ENCODE peak calls at places on chromosomes 7 and 10, in ten cellular contexts. One of them, this sample, is unnamed.

GRCh38 chr7:25596443-25596842 is 368.2 kb upstream of the NPVF start:
- DNase-seq in breast epithelium: no peak
- DNase-seq in upper lobe of left lung: no peak
- DNase-seq in HL-60: no peak
- DNase-seq in transverse colon: peak
- DNase-seq in GM12892: no peak
- DNase-seq in spleen: no peak
- DNase-seq in Panc1: no peak
- DNase-seq in HCT116: no peak
- DNase-seq in GM23338: no peak
- DNase-seq in this sample: no peak

GRCh38 chr10:45439873-45440272 is 65.9 kb downstream of the ALOX5 start:
- DNase-seq in upper lobe of left lung: no peak
- DNase-seq in breast epithelium: no peak
- DNase-seq in GM23338: no peak
- DNase-seq in HL-60: no peak
- DNase-seq in spleen: no peak
- DNase-seq in Panc1: no peak
- DNase-seq in transverse colon: no peak
- DNase-seq in HCT116: no peak
- DNase-seq in GM12892: no peak
- DNase-seq in this sample: no peak

GRCh38 chr10:132539894-132540293 is 2.3 kb downstream of the INPP5A start:
- DNase-seq in upper lobe of left lung: no peak
- DNase-seq in breast epithelium: no peak
- DNase-seq in Panc1: no peak
- DNase-seq in transverse colon: no peak
- DNase-seq in spleen: no peak
- DNase-seq in GM12892: no peak
- DNase-seq in GM23338: no peak
- DNase-seq in HL-60: no peak
- DNase-seq in HCT116: no peak
- DNase-seq in this sample: no peak

GRCh38 chr10:3825244-3825643 is 40.2 kb upstream of the KLF6 start:
- DNase-seq in breast epithelium: no peak
- DNase-seq in Panc1: no peak
- DNase-seq in HL-60: no peak
- DNase-seq in spleen: no peak
- DNase-seq in GM12892: no peak
- DNase-seq in transverse colon: peak
- DNase-seq in GM23338: no peak
- DNase-seq in upper lobe of left lung: no peak
- DNase-seq in HCT116: no peak
- DNase-seq in this sample: no peak

GRCh38 chr10:129440722-129441316 is 26.2 kb upstream of the MGMT start:
- DNase-seq in GM23338: no peak
- DNase-seq in HCT116: no peak
- DNase-seq in breast epithelium: no peak
- DNase-seq in upper lobe of left lung: no peak
- DNase-seq in Panc1: no peak
- DNase-seq in GM12892: no peak
- DNase-seq in spleen: no peak
- DNase-seq in HL-60: no peak
- DNase-seq in transverse colon: no peak
- DNase-seq in this sample: no peak

GRCh38 chr10:13767721-13768178 is 181.0 kb downstream of the PRPF18 start:
- DNase-seq in breast epithelium: no peak
- DNase-seq in HCT116: no peak
- DNase-seq in GM12892: no peak
- DNase-seq in HL-60: no peak
- DNase-seq in upper lobe of left lung: no peak
- DNase-seq in transverse colon: no peak
- DNase-seq in Panc1: no peak
- DNase-seq in spleen: no peak
- DNase-seq in GM23338: no peak
- DNase-seq in this sample: no peak

GRCh38 chr7:47542051-47542450 is 39.9 kb downstream of the TNS3 start:
- DNase-seq in GM23338: no peak
- DNase-seq in breast epithelium: no peak
- DNase-seq in HCT116: no peak
- DNase-seq in Panc1: no peak
- DNase-seq in HL-60: no peak
- DNase-seq in transverse colon: no peak
- DNase-seq in spleen: no peak
- DNase-seq in upper lobe of left lung: no peak
- DNase-seq in GM12892: no peak
- DNase-seq in this sample: no peak

GRCh38 chr7:31003721-31004120 is 40.0 kb downstream of the GHRHR start:
- DNase-seq in transverse colon: no peak
- DNase-seq in GM23338: no peak
- DNase-seq in GM12892: no peak
- DNase-seq in Panc1: no peak
- DNase-seq in HL-60: no peak
- DNase-seq in spleen: peak
- DNase-seq in breast epithelium: no peak
- DNase-seq in upper lobe of left lung: no peak
- DNase-seq in HCT116: no peak
- DNase-seq in this sample: no peak

GRCh38 chr7:55775051-55775420 is 87.5 kb downstream of the SEPTIN14 start:
- DNase-seq in GM12892: no peak
- DNase-seq in GM23338: peak
- DNase-seq in transverse colon: no peak
- DNase-seq in HCT116: no peak
- DNase-seq in Panc1: no peak
- DNase-seq in upper lobe of left lung: no peak
- DNase-seq in breast epithelium: no peak
- DNase-seq in spleen: no peak
- DNase-seq in HL-60: no peak
- DNase-seq in this sample: no peak

GRCh38 chr7:55770778-55771177 is 91.8 kb downstream of the SEPTIN14 start:
- DNase-seq in HCT116: no peak
- DNase-seq in GM12892: no peak
- DNase-seq in upper lobe of left lung: no peak
- DNase-seq in HL-60: no peak
- DNase-seq in Panc1: no peak
- DNase-seq in transverse colon: no peak
- DNase-seq in spleen: no peak
- DNase-seq in breast epithelium: no peak
- DNase-seq in GM23338: no peak
- DNase-seq in this sample: peak

GRCh38 chr7:55776196-55776595 is 86.4 kb downstream of the SEPTIN14 start:
- DNase-seq in GM12892: no peak
- DNase-seq in HL-60: no peak
- DNase-seq in breast epithelium: no peak
- DNase-seq in HCT116: no peak
- DNase-seq in transverse colon: no peak
- DNase-seq in Panc1: no peak
- DNase-seq in upper lobe of left lung: peak
- DNase-seq in GM23338: no peak
- DNase-seq in spleen: no peak
- DNase-seq in this sample: no peak

GRCh38 chr7:55778631-55779030 is 83.9 kb downstream of the SEPTIN14 start:
- DNase-seq in Panc1: no peak
- DNase-seq in GM12892: no peak
- DNase-seq in HL-60: no peak
- DNase-seq in HCT116: peak
- DNase-seq in upper lobe of left lung: no peak
- DNase-seq in GM23338: peak
- DNase-seq in breast epithelium: no peak
- DNase-seq in spleen: no peak
- DNase-seq in transverse colon: no peak
- DNase-seq in this sample: no peak

GRCh38 chr7:55774327-55775050 is 88.1 kb downstream of the SEPTIN14 start:
- DNase-seq in spleen: no peak
- DNase-seq in Panc1: no peak
- DNase-seq in GM12892: no peak
- DNase-seq in transverse colon: no peak
- DNase-seq in GM23338: peak
- DNase-seq in upper lobe of left lung: no peak
- DNase-seq in breast epithelium: no peak
- DNase-seq in HCT116: no peak
- DNase-seq in HL-60: no peak
- DNase-seq in this sample: no peak
- TF ChIP-seq POLR2AphosphoS5 in spleen: no peak
- TF ChIP-seq POLR2AphosphoS5 in Panc1: no peak
- TF ChIP-seq POLR2AphosphoS5 in GM12892: no peak
- TF ChIP-seq POLR2AphosphoS5 in transverse colon: no peak
- TF ChIP-seq POLR2AphosphoS5 in GM23338: no peak
- TF ChIP-seq POLR2AphosphoS5 in upper lobe of left lung: no peak
- TF ChIP-seq POLR2AphosphoS5 in breast epithelium: no peak
- TF ChIP-seq POLR2AphosphoS5 in HCT116: no peak
- TF ChIP-seq POLR2AphosphoS5 in HL-60: no peak
- TF ChIP-seq POLR2AphosphoS5 in this sample: no peak

DNA sequence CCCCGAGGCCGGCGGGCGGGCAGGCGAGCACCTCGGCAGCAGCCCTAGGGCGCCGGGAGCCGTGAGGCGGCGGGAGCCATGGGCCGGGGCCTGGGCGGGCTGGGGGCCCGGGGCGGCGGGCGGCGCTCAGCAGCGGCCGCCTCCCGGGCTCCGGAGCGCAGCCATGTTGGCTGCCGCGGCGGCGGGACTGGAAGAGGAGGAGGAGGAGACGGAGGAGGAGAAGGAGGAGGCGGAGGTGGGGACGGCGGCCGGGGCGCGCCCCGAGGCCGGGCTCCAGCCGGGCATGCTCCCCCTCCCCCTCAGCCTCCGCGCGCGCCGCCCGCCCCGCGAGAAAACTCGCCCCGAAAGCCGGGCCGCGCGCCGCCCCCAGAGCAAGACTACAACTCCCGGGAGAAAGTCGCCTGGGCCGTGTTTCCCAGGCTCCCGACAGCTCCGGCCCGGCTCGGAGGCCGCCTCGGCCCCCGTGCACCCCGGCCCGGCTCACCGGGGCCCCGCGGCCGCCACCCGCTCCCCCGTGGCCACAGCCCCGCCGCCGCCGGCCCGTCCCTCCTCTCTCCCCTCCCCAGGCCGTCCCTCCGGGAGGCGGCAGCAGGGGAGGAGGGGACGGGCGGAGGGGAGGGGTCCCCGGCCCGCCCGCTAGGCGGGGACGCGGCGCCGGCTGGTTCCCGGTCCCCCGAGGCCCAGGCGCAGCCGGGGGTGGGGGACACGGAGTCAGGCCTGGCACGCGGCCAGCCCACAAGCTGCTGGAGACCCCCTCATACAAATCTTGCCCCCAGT is at the start of gene DLG5:
- DNase-seq in GM23338: peak
- DNase-seq in GM12892: peak
- DNase-seq in HCT116: no peak
- DNase-seq in HL-60: peak
- DNase-seq in breast epithelium: peak
- DNase-seq in spleen: peak
- DNase-seq in upper lobe of left lung: peak
- DNase-seq in transverse colon: peak
- DNase-seq in Panc1: no peak
- DNase-seq in this sample: peak
- TF ChIP-seq POLR2AphosphoS5 in GM23338: peak
- TF ChIP-seq POLR2AphosphoS5 in GM12892: no peak
- TF ChIP-seq POLR2AphosphoS5 in HCT116: peak
- TF ChIP-seq POLR2AphosphoS5 in HL-60: no peak
- TF ChIP-seq POLR2AphosphoS5 in breast epithelium: no peak
- TF ChIP-seq POLR2AphosphoS5 in spleen: peak
- TF ChIP-seq POLR2AphosphoS5 in upper lobe of left lung: no peak
- TF ChIP-seq POLR2AphosphoS5 in transverse colon: peak
- TF ChIP-seq POLR2AphosphoS5 in Panc1: peak
- TF ChIP-seq POLR2AphosphoS5 in this sample: no peak

GRCh38 chr10:651700-652099 is 37.8 kb downstream of the DIP2C start:
- DNase-seq in transverse colon: no peak
- DNase-seq in HCT116: no peak
- DNase-seq in breast epithelium: no peak
- DNase-seq in HL-60: no peak
- DNase-seq in upper lobe of left lung: no peak
- DNase-seq in GM12892: no peak
- DNase-seq in spleen: no peak
- DNase-seq in Panc1: no peak
- DNase-seq in GM23338: no peak
- DNase-seq in this sample: no peak

GRCh38 chr10:649445-649797 is 40.0 kb downstream of the DIP2C start:
- DNase-seq in GM23338: no peak
- DNase-seq in breast epithelium: no peak
- DNase-seq in upper lobe of left lung: no peak
- DNase-seq in HCT116: no peak
- DNase-seq in Panc1: no peak
- DNase-seq in HL-60: no peak
- DNase-seq in spleen: no peak
- DNase-seq in GM12892: no peak
- DNase-seq in transverse colon: no peak
- DNase-seq in this sample: no peak

GRCh38 chr10:652226-652625 is 37.2 kb downstream of the DIP2C start:
- DNase-seq in GM12892: no peak
- DNase-seq in Panc1: no peak
- DNase-seq in upper lobe of left lung: no peak
- DNase-seq in HL-60: no peak
- DNase-seq in GM23338: no peak
- DNase-seq in spleen: no peak
- DNase-seq in breast epithelium: no peak
- DNase-seq in HCT116: no peak
- DNase-seq in transverse colon: no peak
- DNase-seq in this sample: no peak

GRCh38 chr10:650691-651615 is 38.5 kb downstream of the DIP2C start:
- DNase-seq in transverse colon: no peak
- DNase-seq in spleen: no peak
- DNase-seq in breast epithelium: no peak
- DNase-seq in upper lobe of left lung: no peak
- DNase-seq in GM23338: no peak
- DNase-seq in GM12892: no peak
- DNase-seq in HCT116: no peak
- DNase-seq in Panc1: no peak
- DNase-seq in HL-60: no peak
- DNase-seq in this sample: no peak

GRCh38 chr10:649798-650690 is 39.4 kb downstream of the DIP2C start:
- DNase-seq in breast epithelium: no peak
- DNase-seq in upper lobe of left lung: no peak
- DNase-seq in spleen: no peak
- DNase-seq in HCT116: no peak
- DNase-seq in GM23338: no peak
- DNase-seq in HL-60: no peak
- DNase-seq in GM12892: no peak
- DNase-seq in transverse colon: peak
- DNase-seq in Panc1: no peak
- DNase-seq in this sample: peak
- TF ChIP-seq POLR2AphosphoS5 in breast epithelium: no peak
- TF ChIP-seq POLR2AphosphoS5 in upper lobe of left lung: peak
- TF ChIP-seq POLR2AphosphoS5 in spleen: no peak
- TF ChIP-seq POLR2AphosphoS5 in HCT116: no peak
- TF ChIP-seq POLR2AphosphoS5 in GM23338: no peak
- TF ChIP-seq POLR2AphosphoS5 in HL-60: no peak
- TF ChIP-seq POLR2AphosphoS5 in GM12892: no peak
- TF ChIP-seq POLR2AphosphoS5 in transverse colon: peak
- TF ChIP-seq POLR2AphosphoS5 in Panc1: no peak
- TF ChIP-seq POLR2AphosphoS5 in this sample: peak

DNA sequence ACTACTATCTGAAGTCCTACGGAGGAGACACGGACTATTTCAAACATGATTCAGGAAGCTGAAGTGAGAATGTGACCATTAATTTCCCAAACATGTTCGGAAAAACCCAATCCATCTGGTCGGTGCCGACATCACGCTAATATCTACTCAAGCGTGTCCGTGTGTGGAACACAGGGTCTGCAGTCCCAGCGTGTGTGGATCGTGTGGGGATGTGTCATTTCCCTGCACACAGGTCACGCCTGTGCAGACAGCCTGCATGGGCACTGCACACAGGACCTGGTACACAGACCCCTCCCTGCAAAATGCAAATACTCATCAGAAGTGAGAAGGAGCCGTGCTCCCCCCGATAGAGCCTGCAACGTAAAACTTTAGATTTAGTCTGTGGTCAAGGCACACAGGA is 57.8 kb downstream of the CARD11 start:
- DNase-seq in spleen: no peak
- DNase-seq in breast epithelium: peak
- DNase-seq in HL-60: no peak
- DNase-seq in upper lobe of left lung: no peak
- DNase-seq in HCT116: no peak
- DNase-seq in Panc1: no peak
- DNase-seq in transverse colon: no peak
- DNase-seq in GM23338: no peak
- DNase-seq in GM12892: no peak
- DNase-seq in this sample: no peak
- TF ChIP-seq POLR2AphosphoS5 in spleen: peak
- TF ChIP-seq POLR2AphosphoS5 in breast epithelium: no peak
- TF ChIP-seq POLR2AphosphoS5 in HL-60: no peak
- TF ChIP-seq POLR2AphosphoS5 in upper lobe of left lung: no peak
- TF ChIP-seq POLR2AphosphoS5 in HCT116: no peak
- TF ChIP-seq POLR2AphosphoS5 in Panc1: no peak
- TF ChIP-seq POLR2AphosphoS5 in transverse colon: no peak
- TF ChIP-seq POLR2AphosphoS5 in GM23338: no peak
- TF ChIP-seq POLR2AphosphoS5 in GM12892: no peak
- TF ChIP-seq POLR2AphosphoS5 in this sample: no peak